ENCODE peak calls at places on chromosomes 4 and X, in ten cellular contexts. T, Q, Z, O, K, W, E, P, G and H are unnamed samples.

GRCh38 chr4:180542445-180543100 is 1700.6 kb upstream of the TENM3 start:
- DNase-seq in T (no peak), Q (no peak), Z (no peak), O (no peak), K (peak), W (peak), E (no peak), P (no peak), G (peak), H (no peak)

GRCh38 chr4:5082381-5082780 is 31.1 kb downstream of the STK32B start:
- DNase-seq in T (no peak), Q (no peak), Z (no peak), O (no peak), K (peak), W (no peak), E (no peak), P (no peak), G (no peak), H (no peak)

GRCh38 chrX:145826466-145826865 is 8.8 kb downstream of the SLITRK2 start:
- DNase-seq in T (no peak), Q (no peak), Z (no peak), O (no peak), K (no peak), W (no peak), E (no peak), P (no peak), G (no peak), H (no peak)

GRCh38 chrX:122134291-122134690 is 1049.8 kb upstream of the GRIA3 start:
- DNase-seq in T (no peak), Q (no peak), Z (no peak), O (no peak), K (no peak), W (no peak), E (peak), P (no peak), G (no peak), H (no peak)

GRCh38 chr4:139735381-139736256 is 70.0 kb downstream of the MGST2 start:
- DNase-seq in T (peak), Q (peak), Z (peak), O (no peak), K (peak), W (no peak), E (peak), P (peak), G (no peak), H (peak)

GRCh38 chrX:129823115-129823514 is 20.6 kb downstream of the ZDHHC9 start:
- DNase-seq in T (peak), Q (no peak), Z (peak), O (peak), K (peak), W (peak), E (peak), P (peak), G (peak), H (peak)

GRCh38 chr4:172202480-172203076 is 389.4 kb downstream of the GALNTL6 start:
- DNase-seq in T (no peak), Q (no peak), Z (peak), O (peak), K (peak), W (peak), E (peak), P (no peak), G (peak), H (peak)

GRCh38 chr4:47031713-47032404 is 492 bp downstream of the GABRB1 start:
- DNase-seq in T (no peak), Q (no peak), Z (no peak), O (no peak), K (no peak), W (no peak), E (no peak), P (no peak), G (no peak), H (peak)

GRCh38 chrX:150936556-150936955 is 38.1 kb upstream of the CD99L2 start:
- DNase-seq in T (no peak), Q (no peak), Z (no peak), O (no peak), K (no peak), W (no peak), E (no peak), P (no peak), G (no peak), H (no peak)

GRCh38 chr4:75715105-75715799 is 9.1 kb upstream of the USO1 start:
- DNase-seq in T (no peak), Q (no peak), Z (peak), O (no peak), K (peak), W (peak), E (peak), P (no peak), G (no peak), H (no peak)

GRCh38 chrX:82412851-82413250 is 1095.2 kb upstream of the POU3F4 start:
- DNase-seq in T (no peak), Q (no peak), Z (no peak), O (no peak), K (no peak), W (no peak), E (no peak), P (no peak), G (peak), H (no peak)

GRCh38 chrX:13427441-13428054 is 107.7 kb upstream of the ATXN3L start:
- DNase-seq in T (no peak), Q (no peak), Z (no peak), O (no peak), K (no peak), W (no peak), E (no peak), P (no peak), G (no peak), H (no peak)

GRCh38 chr4:26288308-26288982 is 32.4 kb upstream of the RBPJ start:
- DNase-seq in T (no peak), Q (no peak), Z (peak), O (no peak), K (peak), W (peak), E (peak), P (no peak), G (peak), H (peak)

GRCh38 chr4:157895205-157895604 is 277.6 kb downstream of the GASK1B start:
- DNase-seq in T (no peak), Q (no peak), Z (no peak), O (no peak), K (no peak), W (no peak), E (no peak), P (no peak), G (no peak), H (no peak)

GRCh38 chr4:48340276-48340904 is 939 bp upstream of the SLAIN2 start:
- DNase-seq in T (peak), Q (no peak), Z (no peak), O (peak), K (peak), W (peak), E (peak), P (no peak), G (peak), H (no peak)

GRCh38 chr4:4299006-4299405 is 9.0 kb downstream of the ZBTB49 start:
- DNase-seq in T (no peak), Q (no peak), Z (no peak), O (no peak), K (no peak), W (no peak), E (no peak), P (no peak), G (no peak), H (no peak)

GRCh38 chrX:9912341-9912740 is 54.8 kb upstream of the CLDN34 start:
- DNase-seq in T (no peak), Q (no peak), Z (no peak), O (no peak), K (peak), W (peak), E (no peak), P (no peak), G (peak), H (no peak)

GRCh38 chrX:25721564-25721963 is 416.6 kb upstream of the MAGEB18 start:
- DNase-seq in T (no peak), Q (no peak), Z (peak), O (no peak), K (peak), W (no peak), E (peak), P (no peak), G (no peak), H (no peak)

GRCh38 chrX:17692709-17693346 is 44.5 kb upstream of the SCML1 start:
- DNase-seq in T (no peak), Q (no peak), Z (no peak), O (no peak), K (peak), W (peak), E (peak), P (no peak), G (peak), H (no peak)

GRCh38 chrX:15600745-15601144 is at the start of gene ACE2:
- DNase-seq in T (no peak), Q (no peak), Z (no peak), O (no peak), K (no peak), W (no peak), E (no peak), P (no peak), G (no peak), H (no peak)

GRCh38 chrX:7889680-7890079 is 37.5 kb downstream of the PNPLA4 start:
- DNase-seq in T (no peak), Q (no peak), Z (no peak), O (no peak), K (peak), W (peak), E (no peak), P (no peak), G (peak), H (no peak)

GRCh38 chrX:136694491-136695087 is 46.6 kb downstream of the CD40LG start:
- DNase-seq in T (no peak), Q (no peak), Z (peak), O (peak), K (peak), W (peak), E (peak), P (no peak), G (peak), H (peak)

GRCh38 chr4:178395798-178396197 is 953.6 kb upstream of the AGA start:
- DNase-seq in T (no peak), Q (no peak), Z (no peak), O (no peak), K (no peak), W (no peak), E (no peak), P (no peak), G (peak), H (no peak)
- TF ChIP-seq CTCF in T (no peak), Q (no peak), Z (peak), O (no peak), K (no peak), W (no peak), E (no peak), P (no peak), G (peak), H (peak)

GRCh38 chrX:95907081-95907480 is 777.6 kb upstream of the DIAPH2 start:
- DNase-seq in T (no peak), Q (no peak), Z (no peak), O (no peak), K (no peak), W (no peak), E (no peak), P (no peak), G (no peak), H (no peak)

DNA sequence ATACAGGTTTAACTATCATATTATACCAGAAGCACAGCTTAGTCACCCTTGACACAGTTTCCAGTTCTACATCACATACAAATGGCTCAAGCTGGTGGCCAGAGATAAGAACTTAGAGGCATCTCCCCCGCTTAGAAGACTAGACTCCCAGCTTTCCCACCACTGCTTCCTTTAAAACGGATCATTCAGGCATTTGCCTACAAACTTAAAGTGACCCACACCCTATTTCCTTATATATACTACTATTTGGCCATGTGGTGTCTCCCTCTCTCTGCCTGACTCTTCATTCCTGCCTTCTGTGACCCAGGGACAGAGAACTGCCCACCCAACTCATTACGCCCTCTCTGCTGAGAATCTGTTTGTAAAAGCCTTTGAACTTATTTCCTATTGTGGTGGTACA is 781.2 kb upstream of the DIAPH2 start:
- DNase-seq in T (no peak), Q (no peak), Z (no peak), O (no peak), K (no peak), W (no peak), E (no peak), P (no peak), G (no peak), H (no peak)
- TF ChIP-seq CTCF in T (no peak), Q (no peak), Z (no peak), O (no peak), K (no peak), W (no peak), E (no peak), P (no peak), G (peak), H (no peak)

GRCh38 chr4:15777697-15778096 is 431 bp upstream of the CD38 start:
- DNase-seq in T (no peak), Q (no peak), Z (no peak), O (no peak), K (no peak), W (no peak), E (no peak), P (no peak), G (no peak), H (no peak)
- TF ChIP-seq CTCF in T (no peak), Q (no peak), Z (no peak), O (no peak), K (no peak), W (no peak), E (no peak), P (no peak), G (no peak), H (no peak)

GRCh38 chrX:113275769-113276168 is 435.1 kb upstream of the AMOT start:
- DNase-seq in T (no peak), Q (no peak), Z (no peak), O (no peak), K (no peak), W (no peak), E (no peak), P (no peak), G (no peak), H (no peak)
- TF ChIP-seq CTCF in T (no peak), Q (no peak), Z (no peak), O (no peak), K (no peak), W (no peak), E (no peak), P (no peak), G (no peak), H (no peak)